ENCODE peak calls at places on chromosomes 7 and 10, in eight cellular contexts. J is activated CD4-positive, alpha-beta T cell treated with anti-CD3 and anti-CD28 coated beads, Interleukin-2, amount 50 U/mL, for 1 hour; Q is NCI-H1436 treated with DMSO at 0.1 percent for 48 hours; R is iPS-NIHi11; V is NCI-H1105 treated with DMSO at 0.1 percent for 48 hours; H is upper lobe of right lung; M is ELF-1; F is AG20443. L is an unnamed sample.

GRCh38 chr7:149285581-149285975 is 23.6 kb downstream of the ZNF783 start:
- DNase-seq in J (no peak), Q (no peak), R (peak), V (no peak), H (no peak), M (peak), F (peak), L (peak)

GRCh38 chr7:90671571-90671970 is 75.5 kb downstream of the CDK14 start:
- DNase-seq in J (no peak), Q (no peak), R (no peak), V (no peak), H (no peak), M (no peak), F (no peak), L (peak)

GRCh38 chr7:2181077-2181854 is 51.5 kb downstream of the MAD1L1 start:
- DNase-seq in J (no peak), Q (no peak), R (no peak), V (no peak), H (no peak), M (no peak), F (no peak), L (peak)

GRCh38 chr10:24973163-24973562 is 20.8 kb upstream of the PRTFDC1 start:
- DNase-seq in J (no peak), Q (no peak), R (no peak), V (no peak), H (no peak), M (no peak), F (no peak), L (no peak)

GRCh38 chr7:96870201-96870600 is 135.2 kb upstream of the DLX6 start:
- DNase-seq in J (no peak), Q (no peak), R (no peak), V (no peak), H (no peak), M (no peak), F (no peak), L (no peak)

GRCh38 chr10:98534046-98534445 is 87.3 kb upstream of the HPS1 start:
- DNase-seq in J (no peak), Q (no peak), R (no peak), V (no peak), H (no peak), M (no peak), F (no peak), L (peak)

GRCh38 chr10:131211556-131211955 is 100.0 kb downstream of the TCERG1L start:
- DNase-seq in J (no peak), Q (no peak), R (no peak), V (no peak), H (peak), M (no peak), F (no peak), L (no peak)

GRCh38 chr10:98268694-98269386 is 846 bp upstream of the LOXL4 start:
- DNase-seq in J (no peak), Q (no peak), R (no peak), V (no peak), H (no peak), M (no peak), F (peak), L (peak)

GRCh38 chr7:134712196-134712595 is 65.5 kb downstream of the BPGM start:
- DNase-seq in J (no peak), Q (no peak), R (no peak), V (no peak), H (no peak), M (no peak), F (peak), L (peak)

GRCh38 chr10:101818958-101819633 is 852 bp upstream of the OGA start:
- DNase-seq in J (peak), Q (no peak), R (peak), V (no peak), H (peak), M (no peak), F (no peak), L (no peak)

GRCh38 chr7:117652943-117653700 is 173.3 kb downstream of the CFTR start:
- DNase-seq in J (no peak), Q (no peak), R (no peak), V (no peak), H (no peak), M (no peak), F (no peak), L (no peak)

GRCh38 chr7:45111298-45112223 is at the start of gene TBRG4:
- DNase-seq in J (peak), Q (peak), R (peak), V (peak), H (peak), M (peak), F (peak), L (peak)

GRCh38 chr7:1872191-1873069 is 202.4 kb downstream of the ELFN1 start:
- DNase-seq in J (no peak), Q (no peak), R (no peak), V (no peak), H (no peak), M (no peak), F (no peak), L (no peak)

GRCh38 chr7:67137464-67137863 is 140.8 kb downstream of the TYW1 start:
- DNase-seq in J (no peak), Q (no peak), R (no peak), V (no peak), H (no peak), M (no peak), F (peak), L (peak)

GRCh38 chr7:45974540-45975360 is 53.7 kb upstream of the IGFBP3 start:
- DNase-seq in J (no peak), Q (no peak), R (no peak), V (no peak), H (no peak), M (no peak), F (no peak), L (no peak)

GRCh38 chr7:50857804-50858203 is 75.1 kb upstream of the GRB10 start:
- DNase-seq in J (no peak), Q (no peak), R (no peak), V (peak), H (no peak), M (no peak), F (no peak), L (no peak)

GRCh38 chr10:92328999-92329398 is 38.0 kb downstream of the MARCHF5 start:
- DNase-seq in J (no peak), Q (no peak), R (no peak), V (no peak), H (no peak), M (no peak), F (no peak), L (no peak)

GRCh38 chr7:1151156-1151555 is 8.8 kb downstream of the ZFAND2A start:
- DNase-seq in J (no peak), Q (no peak), R (no peak), V (no peak), H (no peak), M (no peak), F (no peak), L (no peak)

GRCh38 chr10:15775513-15775912 is 55.8 kb upstream of the ITGA8 start:
- DNase-seq in J (no peak), Q (no peak), R (no peak), V (no peak), H (no peak), M (no peak), F (peak), L (peak)

GRCh38 chr10:85643839-85644525 is 722.6 kb downstream of the GRID1 start:
- DNase-seq in J (no peak), Q (no peak), R (no peak), V (no peak), H (no peak), M (no peak), F (no peak), L (no peak)